ENCODE peak calls at places on chromosomes 12 and 14, in four cellular contexts. T is K562, V is H1, Y is GM12878. E is an unnamed sample.

GRCh38 chr14:52266782-52267181 is 716 bp upstream of the PTGDR start:
- DNase-seq in T (no peak), Y (no peak), V (no peak), E (no peak)

GRCh38 chr14:81946808-81947798 is 413.4 kb upstream of the SEL1L start:
- DNase-seq in Y (no peak), V (no peak), T (no peak), E (no peak)

GRCh38 chr14:104967414-104968152 is 10.6 kb downstream of the AHNAK2 start:
- DNase-seq in Y (no peak), T (no peak), V (peak), E (no peak)

GRCh38 chr14:58826845-58827686 is 189.3 kb downstream of the DACT1 start:
- DNase-seq in Y (no peak), V (no peak), T (peak), E (no peak)

GRCh38 chr12:105611340-105611739 is 280.8 kb downstream of the C12orf75 start:
- DNase-seq in Y (no peak), V (no peak), T (no peak), E (no peak)

GRCh38 chr12:104360988-104361707 is 57.6 kb downstream of the EID3 start:
- DNase-seq in T (peak), V (no peak), Y (no peak), E (no peak)

GRCh38 chr12:73065913-73066312 is 793.7 kb downstream of the TRHDE start:
- DNase-seq in T (no peak), Y (no peak), V (no peak), E (no peak)

GRCh38 chr12:40733871-40734270 is 41.6 kb downstream of the CNTN1 start:
- DNase-seq in V (no peak), T (no peak), Y (no peak), E (no peak)

GRCh38 chr12:9364224-9365176 is 156.3 kb upstream of the PZP start:
- DNase-seq in T (no peak), V (peak), Y (peak), E (peak)

GRCh38 chr14:23523229-23524016 is 28.1 kb downstream of the ZFHX2 start:
- DNase-seq in Y (no peak), T (no peak), V (no peak), E (no peak)

GRCh38 chr12:116164263-116164817 is 113.2 kb downstream of the MED13L start:
- DNase-seq in Y (no peak), T (peak), V (no peak), E (no peak)

GRCh38 chr12:121507984-121508383 is 72.8 kb downstream of the KDM2B start:
- DNase-seq in T (no peak), Y (no peak), V (no peak), E (no peak)

GRCh38 chr12:65778268-65779090 is 45.8 kb upstream of the HMGA2 start:
- DNase-seq in Y (no peak), V (no peak), T (no peak), E (no peak)

GRCh38 chr14:91997492-91997891 is 42.4 kb downstream of the TRIP11 start:
- DNase-seq in Y (no peak), V (no peak), T (peak), E (no peak)

GRCh38 chr14:104936361-104937155 is 11.9 kb downstream of the PLD4 start:
- DNase-seq in T (no peak), V (no peak), Y (no peak), E (no peak)

GRCh38 chr14:65696801-65697200 is 284.3 kb downstream of the FUT8 start:
- DNase-seq in Y (no peak), V (no peak), T (no peak), E (no peak)

GRCh38 chr14:51823706-51824105 is 36.7 kb upstream of the GNG2 start:
- DNase-seq in Y (no peak), V (no peak), T (no peak), E (no peak)

GRCh38 chr12:52580496-52580895 is 6.9 kb upstream of the KRT74 start:
- DNase-seq in V (no peak), T (no peak), Y (no peak), E (no peak)

GRCh38 chr12:68198490-68199086 is 27.0 kb downstream of the IL26 start:
- DNase-seq in V (no peak), T (no peak), Y (no peak), E (no peak)

GRCh38 chr14:104345316-104346111 is 207.1 kb downstream of the KIF26A start:
- DNase-seq in T (no peak), Y (no peak), V (no peak), E (no peak)

GRCh38 chr14:74963705-74964271 is 8.4 kb upstream of the PGF start:
- DNase-seq in V (no peak), Y (no peak), T (no peak), E (no peak)

GRCh38 chr12:2957816-2958431 is 1.3 kb upstream of the TEAD4 start:
- DNase-seq in V (no peak), T (no peak), Y (no peak), E (no peak)

GRCh38 chr14:101957406-101958234 is 6.8 kb upstream of the DYNC1H1 start:
- DNase-seq in V (no peak), T (no peak), Y (no peak), E (no peak)

GRCh38 chr14:104777808-104778249 is 17.7 kb downstream of the AKT1 start:
- DNase-seq in T (no peak), V (no peak), Y (no peak), E (no peak)

GRCh38 chr12:33439587-33440011 is at the start of gene SYT10:
- DNase-seq in V (no peak), Y (no peak), T (peak), E (no peak)

GRCh38 chr14:100376751-100377171 is 53.6 kb downstream of the SLC25A47 start:
- DNase-seq in V (peak), T (no peak), Y (no peak), E (peak)

GRCh38 chr12:49369723-49370145 is 2.5 kb downstream of the SPATS2 start:
- DNase-seq in Y (peak), V (no peak), T (peak), E (peak)

GRCh38 chr12:47885012-47885501 is 19.7 kb downstream of the VDR start:
- DNase-seq in T (peak), V (no peak), Y (peak), E (no peak)

GRCh38 chr12:108400900-108401480 is 61.9 kb upstream of the CMKLR1 start:
- DNase-seq in T (no peak), Y (no peak), V (no peak), E (no peak)

GRCh38 chr14:68111733-68112270 is 292.2 kb downstream of the RAD51B start:
- DNase-seq in Y (no peak), T (no peak), V (no peak), E (no peak)

GRCh38 chr14:104180561-104181165 is 42.3 kb downstream of the KIF26A start:
- DNase-seq in V (no peak), T (no peak), Y (no peak), E (no peak)

GRCh38 chr12:46562625-46563228 is 190.2 kb upstream of the SLC38A2 start:
- DNase-seq in T (no peak), Y (no peak), V (no peak), E (peak)

GRCh38 chr14:60686865-60687264 is 37.3 kb downstream of the SIX4 start:
- DNase-seq in T (no peak), V (no peak), Y (no peak), E (peak)

GRCh38 chr14:59187802-59188460 is 536 bp upstream of the DAAM1 start:
- DNase-seq in Y (no peak), V (no peak), T (peak), E (no peak)

GRCh38 chr14:56120091-56120632 is 2.0 kb downstream of the PELI2 start:
- DNase-seq in V (no peak), T (no peak), Y (no peak), E (no peak)

GRCh38 chr14:29144598-29144997 is 378.0 kb downstream of the FOXG1 start:
- DNase-seq in T (no peak), V (no peak), Y (no peak), E (no peak)

GRCh38 chr14:68784298-68784910 is 8.5 kb downstream of the ZFP36L1 start:
- DNase-seq in V (peak), T (no peak), Y (no peak), E (peak)

GRCh38 chr14:50800032-50800431 is 30.9 kb downstream of the NIN start:
- DNase-seq in V (no peak), Y (no peak), T (no peak), E (no peak)

GRCh38 chr12:20549115-20549719 is 145.9 kb upstream of the SLCO1C1 start:
- DNase-seq in V (no peak), T (no peak), Y (no peak), E (peak)

DNA sequence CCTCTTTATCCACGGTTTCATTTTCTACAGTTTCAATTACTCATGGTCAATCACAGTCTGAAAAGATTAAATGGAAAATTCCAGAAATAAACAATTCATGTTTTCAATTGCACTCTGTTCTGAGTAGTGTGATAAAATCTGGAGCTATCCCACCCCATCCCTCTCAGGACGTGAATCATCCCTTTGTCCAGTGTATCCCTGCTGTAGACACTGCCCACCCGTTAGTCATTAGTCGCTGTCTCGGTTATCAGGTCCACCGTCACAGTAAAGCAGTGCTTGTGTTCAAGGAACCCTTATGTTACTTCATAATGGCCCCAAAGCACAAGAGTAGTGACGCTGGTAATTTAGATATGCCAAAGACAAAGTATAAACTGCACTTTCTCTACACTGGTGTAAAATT is 141.0 kb upstream of the LMNTD1 start:
- DNase-seq in T (no peak), Y (no peak), V (no peak), E (peak)
- TF ChIP-seq JUND in T (peak), Y (no peak), V (no peak), E (no peak)

GRCh38 chr12:114735680-114736374 is 51.9 kb upstream of the TBX3 start:
- DNase-seq in Y (no peak), T (no peak), V (peak), E (no peak)

GRCh38 chr12:114729731-114730130 is 45.8 kb upstream of the TBX3 start:
- DNase-seq in T (no peak), Y (no peak), V (no peak), E (no peak)

GRCh38 chr12:114735011-114735410 is 51.0 kb upstream of the TBX3 start:
- DNase-seq in T (no peak), V (peak), Y (no peak), E (no peak)

GRCh38 chr12:114732426-114733030 is 48.6 kb upstream of the TBX3 start:
- DNase-seq in V (no peak), T (peak), Y (no peak), E (peak)

GRCh38 chr12:114733919-114734318 is 49.9 kb upstream of the TBX3 start:
- DNase-seq in Y (no peak), T (no peak), V (no peak), E (no peak)
- TF ChIP-seq KDM1A in Y (no peak), T (no peak), V (no peak), E (no peak)

GRCh38 chr12:132764231-132764630 is 2.6 kb upstream of the ANKLE2 start:
- DNase-seq in T (no peak), Y (no peak), V (no peak), E (no peak)

GRCh38 chr12:132761911-132762583 is 415 bp upstream of the ANKLE2 start:
- DNase-seq in V (peak), T (peak), Y (no peak), E (peak)

GRCh38 chr12:132765366-132765765 is 3.7 kb upstream of the ANKLE2 start:
- DNase-seq in V (no peak), T (no peak), Y (no peak), E (no peak)

GRCh38 chr12:132771126-132771838 is 9.7 kb upstream of the ANKLE2 start:
- DNase-seq in V (no peak), Y (no peak), T (no peak), E (no peak)

DNA sequence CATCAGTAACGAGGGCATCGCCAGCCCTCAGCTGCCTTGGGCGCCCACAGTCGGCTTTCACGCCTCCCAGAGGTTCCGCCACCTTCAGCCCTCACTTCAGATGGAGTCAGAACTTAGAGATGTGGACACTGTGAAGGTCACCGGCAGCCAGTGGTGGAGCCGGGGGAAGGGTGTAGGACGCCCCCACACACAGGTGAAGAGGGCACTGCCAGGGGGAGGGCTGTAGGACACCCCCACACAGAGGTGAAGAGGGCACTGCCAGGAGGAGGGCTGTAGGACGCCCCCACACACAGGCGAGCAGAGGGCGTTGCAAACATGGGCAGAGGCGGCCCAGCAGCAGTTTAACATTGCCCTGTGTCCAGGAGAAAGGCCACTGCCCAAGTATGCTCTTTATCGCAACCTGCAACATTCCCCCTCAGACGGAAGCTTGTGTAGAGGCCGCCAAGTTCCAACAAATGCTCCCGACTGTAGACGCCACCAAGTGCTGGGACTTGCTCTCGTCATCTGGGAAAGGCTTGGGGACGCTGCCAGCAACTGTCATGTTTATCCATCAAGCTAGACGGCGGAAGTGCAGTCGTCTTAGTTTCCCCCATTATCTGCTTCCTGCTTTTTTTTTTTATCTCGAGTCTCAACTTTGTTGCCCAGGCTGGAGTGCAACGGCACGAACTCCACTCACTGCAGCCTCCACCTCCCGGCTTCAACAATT is 4.9 kb upstream of the ANKLE2 start:
- DNase-seq in Y (no peak), V (no peak), T (no peak), E (no peak)
- TF ChIP-seq JUND in Y (no peak), V (no peak), T (no peak), E (no peak)

GRCh38 chr12:56189336-56189917 is at the start of gene SMARCC2:
- DNase-seq in V (peak), T (peak), Y (peak), E (peak)

GRCh38 chr12:56189918-56190694 is 823 bp upstream of the SMARCC2 start:
- DNase-seq in V (peak), T (peak), Y (peak), E (peak)

GRCh38 chr12:56190695-56191155 is 1.4 kb upstream of the SMARCC2 start:
- DNase-seq in Y (no peak), V (no peak), T (no peak), E (no peak)

GRCh38 chr12:56188116-56188785 is 1.0 kb downstream of the SMARCC2 start:
- DNase-seq in T (no peak), V (no peak), Y (no peak), E (no peak)

GRCh38 chr12:56188786-56189335 is 422 bp downstream of the SMARCC2 start:
- DNase-seq in T (peak), Y (no peak), V (peak), E (no peak)
- TF ChIP-seq KDM1A in T (no peak), Y (no peak), V (no peak), E (no peak)

GRCh38 chr14:71355324-71356201 is 448.3 kb downstream of the PCNX1 start:
- DNase-seq in Y (no peak), T (peak), V (no peak), E (no peak)

GRCh38 chr14:71359823-71360222 is 452.6 kb downstream of the PCNX1 start:
- DNase-seq in V (no peak), T (no peak), Y (no peak), E (no peak)

GRCh38 chr14:71354142-71354541 is 446.9 kb downstream of the PCNX1 start:
- DNase-seq in Y (no peak), T (no peak), V (no peak), E (no peak)

GRCh38 chr14:71358209-71358931 is 451.1 kb downstream of the PCNX1 start:
- DNase-seq in V (no peak), T (no peak), Y (peak), E (no peak)

GRCh38 chr14:71354801-71355200 is 447.5 kb downstream of the PCNX1 start:
- DNase-seq in T (no peak), V (no peak), Y (no peak), E (no peak)
- TF ChIP-seq JUND in T (no peak), V (no peak), Y (no peak), E (no peak)

GRCh38 chr14:97781961-97782360 is 984.8 kb downstream of the VRK1 start:
- DNase-seq in V (no peak), T (no peak), Y (no peak), E (no peak)
- TF ChIP-seq KDM1A in V (no peak), T (no peak), Y (no peak), E (no peak)

GRCh38 chr12:10366875-10367274 is 23.0 kb downstream of the KLRK1 start:
- DNase-seq in Y (no peak), V (no peak), T (no peak), E (peak)

GRCh38 chr12:10363922-10364838 is 25.7 kb downstream of the KLRK1 start:
- DNase-seq in V (no peak), T (peak), Y (peak), E (peak)

GRCh38 chr12:10363665-10363921 is 26.2 kb downstream of the KLRK1 start:
- DNase-seq in Y (no peak), T (no peak), V (no peak), E (no peak)

GRCh38 chr12:10364839-10365681 is 24.8 kb downstream of the KLRK1 start:
- DNase-seq in V (no peak), Y (peak), T (no peak), E (peak)

GRCh38 chr12:10365716-10366433 is 24.0 kb downstream of the KLRK1 start:
- DNase-seq in V (no peak), Y (no peak), T (peak), E (no peak)
- TF ChIP-seq JUND in V (no peak), Y (no peak), T (no peak), E (no peak)

GRCh38 chr12:128743911-128744310 is 79.8 kb downstream of the SLC15A4 start:
- DNase-seq in V (no peak), Y (no peak), T (no peak), E (no peak)
- TF ChIP-seq KDM1A in V (no peak), Y (no peak), T (no peak), E (no peak)

GRCh38 chr12:124393831-124394230 is 98.9 kb downstream of the RFLNA start:
- DNase-seq in V (no peak), T (no peak), Y (no peak), E (no peak)

GRCh38 chr12:124396544-124397398 is 101.9 kb downstream of the RFLNA start:
- DNase-seq in V (no peak), T (peak), Y (no peak), E (no peak)

GRCh38 chr12:124395986-124396385 is 101.1 kb downstream of the RFLNA start:
- DNase-seq in T (no peak), Y (no peak), V (no peak), E (no peak)

GRCh38 chr12:124394462-124395128 is 99.7 kb downstream of the RFLNA start:
- DNase-seq in T (no peak), Y (no peak), V (no peak), E (no peak)

DNA sequence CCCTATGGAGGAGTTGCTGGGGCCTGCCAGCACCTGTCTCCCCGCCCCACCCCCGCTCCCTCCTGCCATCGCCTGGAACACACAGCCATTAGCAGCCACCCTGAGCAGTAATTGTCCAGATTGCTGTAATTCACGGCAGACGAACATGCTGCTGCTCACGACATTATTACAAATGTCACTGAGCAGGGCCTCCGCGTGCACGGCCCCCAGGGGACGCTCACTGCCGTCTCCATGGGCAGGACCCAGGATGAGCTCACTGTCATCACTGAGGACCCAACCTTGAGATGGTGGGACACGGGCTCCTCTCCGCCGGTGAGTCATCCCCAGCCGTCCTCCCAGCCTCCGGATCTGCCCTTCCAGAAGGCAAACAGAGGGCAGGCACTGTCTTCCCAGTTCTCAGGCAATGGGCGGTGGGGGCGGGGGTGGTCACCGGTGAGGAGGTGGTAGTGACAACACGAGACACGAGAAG is 100.4 kb downstream of the RFLNA start:
- DNase-seq in Y (no peak), T (no peak), V (no peak), E (no peak)
- TF ChIP-seq JUND in Y (no peak), T (no peak), V (no peak), E (no peak)

E was measured in HepG2.